ENCODE peak calls at places on chromosome 9, in six cellular contexts. I, J, K, U, Y and T are unnamed samples.
A peak's percentile ranks its signal among the peaks of the same experiment; 100 is the strongest.

GRCh38 chr9:98522487-98522886 is 186.2 kb downstream of the GABBR2 start:
- DNase-seq in Y (no peak), U (no peak), K (no peak), J (no peak), I (no peak), T (no peak)

GRCh38 chr9:12368569-12368968 is 324.6 kb upstream of the TYRP1 start:
- DNase-seq in K (no peak), Y (no peak), J (no peak), U (no peak), I (no peak), T (no peak)

GRCh38 chr9:107637421-107638420 is 148.2 kb upstream of the KLF4 start:
- DNase-seq in U (no peak), Y (no peak), K (peak; percentile 69), I (peak; percentile 44), J (no peak), T (no peak)

GRCh38 chr9:108551030-108551964 is 304.5 kb downstream of the ACTL7B start:
- DNase-seq in K (peak; percentile 49), J (no peak), I (no peak), U (peak; percentile 64), Y (no peak), T (no peak)

GRCh38 chr9:133943781-133944745 is 48.1 kb downstream of the VAV2 start:
- DNase-seq in K (no peak), Y (no peak), U (peak; percentile 66), I (no peak), J (no peak), T (no peak)

GRCh38 chr9:79053613-79054012 is 518.2 kb upstream of the TLE4 start:
- DNase-seq in K (no peak), J (no peak), I (no peak), Y (no peak), U (no peak), T (peak; percentile 14)

GRCh38 chr9:124306098-124306735 is 48.5 kb downstream of the NEK6 start:
- DNase-seq in Y (no peak), K (no peak), I (no peak), J (no peak), U (peak; percentile 90), T (no peak)

GRCh38 chr9:33919276-33919897 is 102.4 kb downstream of the UBE2R2 start:
- DNase-seq in I (no peak), U (no peak), J (no peak), K (no peak), Y (no peak), T (no peak)

GRCh38 chr9:134601764-134602163 is 39.8 kb upstream of the COL5A1 start:
- DNase-seq in J (no peak), I (no peak), U (peak; percentile 3), Y (no peak), K (no peak), T (no peak)

GRCh38 chr9:85610074-85610855 is 131.5 kb downstream of the AGTPBP1 start:
- DNase-seq in K (no peak), I (peak; percentile 77), U (peak; percentile 46), J (no peak), Y (no peak), T (peak; percentile 45)

GRCh38 chr9:34318163-34318790 is 10.8 kb downstream of the KIF24 start:
- DNase-seq in I (no peak), K (no peak), Y (no peak), U (no peak), J (no peak), T (no peak)

GRCh38 chr9:128892223-128892892 is 10.4 kb downstream of the LRRC8A start:
- DNase-seq in U (peak; percentile 54), I (no peak), J (no peak), Y (no peak), K (no peak), T (no peak)

GRCh38 chr9:127567898-127568617 is 44.0 kb upstream of the STXBP1 start:
- DNase-seq in U (no peak), K (peak; percentile 70), I (no peak), J (peak; percentile 16), Y (no peak), T (no peak)

GRCh38 chr9:126448865-126449577 is 122.4 kb downstream of the MVB12B start:
- DNase-seq in I (no peak), U (no peak), K (no peak), J (no peak), Y (no peak), T (no peak)

GRCh38 chr9:21556581-21557427 is 74.7 kb upstream of the IFNE start:
- DNase-seq in Y (no peak), I (no peak), K (no peak), J (no peak), U (no peak), T (no peak)

GRCh38 chr9:122261469-122261881 is 3.2 kb downstream of the RBM18 start:
- DNase-seq in K (no peak), U (no peak), Y (no peak), J (no peak), I (peak; percentile 96), T (no peak)

GRCh38 chr9:120418315-120418714 is 161.7 kb downstream of the CDK5RAP2 start:
- DNase-seq in I (no peak), J (no peak), Y (no peak), U (no peak), K (no peak), T (no peak)

GRCh38 chr9:4375424-4376195 is 75.7 kb upstream of the GLIS3 start:
- DNase-seq in I (peak; percentile 46), U (peak; percentile 37), J (no peak), Y (no peak), K (no peak), T (no peak)

GRCh38 chr9:19116391-19116790 is 10.9 kb downstream of the PLIN2 start:
- DNase-seq in I (no peak), Y (no peak), U (peak; percentile 83), J (no peak), K (no peak), T (no peak)

GRCh38 chr9:123362856-123363255 is 6.9 kb downstream of the CRB2 start:
- DNase-seq in J (no peak), U (no peak), K (no peak), Y (no peak), I (no peak), T (no peak)

GRCh38 chr9:36138496-36138895 is 2.0 kb downstream of the GLIPR2 start:
- DNase-seq in J (no peak), U (no peak), I (no peak), K (no peak), Y (no peak), T (no peak)

GRCh38 chr9:136707849-136708517 is 4.4 kb upstream of the DIPK1B start:
- DNase-seq in K (no peak), J (no peak), I (no peak), U (no peak), Y (no peak), T (no peak)